ENCODE peak calls at places on chromosomes 11 and 22, in seven cellular contexts. One of them, this sample, is unnamed.

GRCh38 chr22:35154937-35155387 is 89.0 kb downstream of the ISX start:
- DNase-seq in A549: peak
- DNase-seq in HepG2: peak
- DNase-seq in IMR-90: peak
- DNase-seq in K562: peak
- DNase-seq in H1: peak
- DNase-seq in GM12878: no peak
- DNase-seq in this sample: peak

GRCh38 chr22:42648368-42649260 is 578 bp downstream of the CYB5R3 start:
- DNase-seq in A549: peak
- DNase-seq in HepG2: peak
- DNase-seq in IMR-90: no peak
- DNase-seq in K562: peak
- DNase-seq in H1: no peak
- DNase-seq in GM12878: no peak
- DNase-seq in this sample: no peak

GRCh38 chr11:7436657-7437056 is 48.6 kb upstream of the OLFML1 start:
- DNase-seq in A549: no peak
- DNase-seq in HepG2: no peak
- DNase-seq in IMR-90: no peak
- DNase-seq in K562: no peak
- DNase-seq in H1: no peak
- DNase-seq in GM12878: no peak
- DNase-seq in this sample: no peak

GRCh38 chr22:46846832-46847355 is 84.4 kb downstream of the TBC1D22A start:
- DNase-seq in A549: no peak
- DNase-seq in HepG2: no peak
- DNase-seq in IMR-90: no peak
- DNase-seq in K562: no peak
- DNase-seq in H1: peak
- DNase-seq in GM12878: no peak
- DNase-seq in this sample: no peak

GRCh38 chr22:29041408-29041807 is 20.2 kb downstream of the C22orf31 start:
- DNase-seq in A549: no peak
- DNase-seq in HepG2: no peak
- DNase-seq in IMR-90: peak
- DNase-seq in K562: no peak
- DNase-seq in H1: no peak
- DNase-seq in GM12878: no peak
- DNase-seq in this sample: no peak

GRCh38 chr11:46149342-46149741 is 28.1 kb upstream of the PHF21A start:
- DNase-seq in A549: no peak
- DNase-seq in HepG2: no peak
- DNase-seq in IMR-90: no peak
- DNase-seq in K562: no peak
- DNase-seq in H1: no peak
- DNase-seq in GM12878: no peak
- DNase-seq in this sample: no peak

GRCh38 chr11:33635161-33635560 is 65.5 kb downstream of the C11orf91 start:
- DNase-seq in A549: no peak
- DNase-seq in HepG2: no peak
- DNase-seq in IMR-90: peak
- DNase-seq in K562: no peak
- DNase-seq in H1: no peak
- DNase-seq in GM12878: no peak
- DNase-seq in this sample: no peak

GRCh38 chr11:60887531-60887930 is 18.9 kb downstream of the PRPF19 start:
- DNase-seq in A549: peak
- DNase-seq in HepG2: peak
- DNase-seq in IMR-90: peak
- DNase-seq in K562: peak
- DNase-seq in H1: peak
- DNase-seq in GM12878: no peak
- DNase-seq in this sample: peak

GRCh38 chr11:67483901-67484665 is 1.3 kb downstream of the AIP start:
- DNase-seq in A549: no peak
- DNase-seq in HepG2: no peak
- DNase-seq in IMR-90: no peak
- DNase-seq in K562: peak
- DNase-seq in H1: no peak
- DNase-seq in GM12878: no peak
- DNase-seq in this sample: no peak

GRCh38 chr11:10931761-10932700 is 74.2 kb upstream of the ZBED5 start:
- DNase-seq in A549: no peak
- DNase-seq in HepG2: no peak
- DNase-seq in IMR-90: no peak
- DNase-seq in K562: no peak
- DNase-seq in H1: peak
- DNase-seq in GM12878: no peak
- DNase-seq in this sample: no peak

GRCh38 chr11:27471588-27472397 is 797 bp downstream of the LGR4 start:
- DNase-seq in A549: no peak
- DNase-seq in HepG2: no peak
- DNase-seq in IMR-90: no peak
- DNase-seq in K562: peak
- DNase-seq in H1: peak
- DNase-seq in GM12878: no peak
- DNase-seq in this sample: no peak

GRCh38 chr11:10751581-10751940 is 515 bp downstream of the CTR9 start:
- DNase-seq in A549: no peak
- DNase-seq in HepG2: no peak
- DNase-seq in IMR-90: no peak
- DNase-seq in K562: no peak
- DNase-seq in H1: no peak
- DNase-seq in GM12878: no peak
- DNase-seq in this sample: no peak

GRCh38 chr22:38569972-38570840 is at the start of gene DMC1:
- DNase-seq in A549: peak
- DNase-seq in HepG2: peak
- DNase-seq in IMR-90: peak
- DNase-seq in K562: peak
- DNase-seq in H1: peak
- DNase-seq in GM12878: peak
- DNase-seq in this sample: peak

GRCh38 chr22:38567531-38568245 is 2.3 kb downstream of the DMC1 start:
- DNase-seq in A549: no peak
- DNase-seq in HepG2: no peak
- DNase-seq in IMR-90: no peak
- DNase-seq in K562: no peak
- DNase-seq in H1: peak
- DNase-seq in GM12878: no peak
- DNase-seq in this sample: no peak

GRCh38 chr22:38569181-38569971 is 607 bp downstream of the DMC1 start:
- DNase-seq in A549: peak
- DNase-seq in HepG2: no peak
- DNase-seq in IMR-90: no peak
- DNase-seq in K562: peak
- DNase-seq in H1: peak
- DNase-seq in GM12878: no peak
- DNase-seq in this sample: no peak

GRCh38 chr22:38570841-38571364 is 920 bp upstream of the DMC1 start:
- DNase-seq in A549: peak
- DNase-seq in HepG2: no peak
- DNase-seq in IMR-90: peak
- DNase-seq in K562: peak
- DNase-seq in H1: no peak
- DNase-seq in GM12878: no peak
- DNase-seq in this sample: peak

GRCh38 chr22:38572065-38572464 is 2.1 kb upstream of the DMC1 start:
- DNase-seq in A549: peak
- DNase-seq in HepG2: peak
- DNase-seq in IMR-90: peak
- DNase-seq in K562: peak
- DNase-seq in H1: peak
- DNase-seq in GM12878: peak
- DNase-seq in this sample: peak
- TF ChIP-seq CEBPB in A549: no peak
- TF ChIP-seq CEBPB in HepG2: no peak
- TF ChIP-seq CEBPB in IMR-90: no peak
- TF ChIP-seq CEBPB in K562: no peak
- TF ChIP-seq CEBPB in H1: no peak
- TF ChIP-seq CEBPB in GM12878: no peak
- TF ChIP-seq CEBPB in this sample: no peak

GRCh38 chr11:9688716-9689511 is 25.0 kb downstream of the SWAP70 start:
- DNase-seq in A549: no peak
- DNase-seq in HepG2: no peak
- DNase-seq in IMR-90: peak
- DNase-seq in K562: peak
- DNase-seq in H1: no peak
- DNase-seq in GM12878: peak
- DNase-seq in this sample: no peak
- TF ChIP-seq CEBPB in A549: no peak
- TF ChIP-seq CEBPB in HepG2: no peak
- TF ChIP-seq CEBPB in IMR-90: no peak
- TF ChIP-seq CEBPB in K562: no peak
- TF ChIP-seq CEBPB in H1: no peak
- TF ChIP-seq CEBPB in GM12878: no peak
- TF ChIP-seq CEBPB in this sample: no peak

DNA sequence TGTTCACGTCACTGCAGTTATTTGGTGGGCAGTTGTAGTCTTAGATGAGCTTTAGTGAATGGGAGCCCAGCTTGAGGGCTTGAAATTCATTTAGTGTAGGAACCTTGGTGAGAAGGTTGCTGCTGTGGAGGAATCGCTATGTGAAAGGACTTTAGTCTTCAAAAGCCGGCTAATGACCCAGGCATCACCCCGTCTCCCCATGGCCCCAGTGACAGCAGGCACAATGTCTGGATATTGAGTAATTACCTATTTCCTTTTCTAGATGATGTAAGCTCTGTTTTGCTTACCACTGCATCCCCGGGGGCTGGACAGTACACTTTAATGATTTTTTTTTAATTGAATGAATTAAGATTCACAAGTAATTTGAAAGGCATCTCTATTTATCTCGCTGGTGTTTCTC is 283.2 kb downstream of the ST3GAL4 start:
- DNase-seq in A549: no peak
- DNase-seq in HepG2: no peak
- DNase-seq in IMR-90: no peak
- DNase-seq in K562: no peak
- DNase-seq in H1: no peak
- DNase-seq in GM12878: no peak
- DNase-seq in this sample: no peak
- TF ChIP-seq CEBPB in A549: no peak
- TF ChIP-seq CEBPB in HepG2: no peak
- TF ChIP-seq CEBPB in IMR-90: no peak
- TF ChIP-seq CEBPB in K562: no peak
- TF ChIP-seq CEBPB in H1: no peak
- TF ChIP-seq CEBPB in GM12878: no peak
- TF ChIP-seq CEBPB in this sample: no peak

GRCh38 chr22:19875531-19876313 is 21.0 kb upstream of the GNB1L start:
- DNase-seq in A549: no peak
- DNase-seq in HepG2: no peak
- DNase-seq in IMR-90: no peak
- DNase-seq in K562: no peak
- DNase-seq in H1: peak
- DNase-seq in GM12878: no peak
- DNase-seq in this sample: no peak
- TF ChIP-seq CEBPB in A549: no peak
- TF ChIP-seq CEBPB in HepG2: no peak
- TF ChIP-seq CEBPB in IMR-90: no peak
- TF ChIP-seq CEBPB in K562: no peak
- TF ChIP-seq CEBPB in H1: no peak
- TF ChIP-seq CEBPB in GM12878: no peak
- TF ChIP-seq CEBPB in this sample: no peak

GRCh38 chr11:119459293-119459976 is 36.5 kb upstream of the THY1 start:
- DNase-seq in A549: no peak
- DNase-seq in HepG2: no peak
- DNase-seq in IMR-90: no peak
- DNase-seq in K562: no peak
- DNase-seq in H1: no peak
- DNase-seq in GM12878: no peak
- DNase-seq in this sample: no peak

GRCh38 chr11:119461250-119461963 is 38.4 kb upstream of the THY1 start:
- DNase-seq in A549: no peak
- DNase-seq in HepG2: no peak
- DNase-seq in IMR-90: peak
- DNase-seq in K562: no peak
- DNase-seq in H1: no peak
- DNase-seq in GM12878: no peak
- DNase-seq in this sample: no peak

GRCh38 chr11:119460130-119460529 is 37.2 kb upstream of the THY1 start:
- DNase-seq in A549: no peak
- DNase-seq in HepG2: no peak
- DNase-seq in IMR-90: no peak
- DNase-seq in K562: no peak
- DNase-seq in H1: no peak
- DNase-seq in GM12878: no peak
- DNase-seq in this sample: no peak

DNA sequence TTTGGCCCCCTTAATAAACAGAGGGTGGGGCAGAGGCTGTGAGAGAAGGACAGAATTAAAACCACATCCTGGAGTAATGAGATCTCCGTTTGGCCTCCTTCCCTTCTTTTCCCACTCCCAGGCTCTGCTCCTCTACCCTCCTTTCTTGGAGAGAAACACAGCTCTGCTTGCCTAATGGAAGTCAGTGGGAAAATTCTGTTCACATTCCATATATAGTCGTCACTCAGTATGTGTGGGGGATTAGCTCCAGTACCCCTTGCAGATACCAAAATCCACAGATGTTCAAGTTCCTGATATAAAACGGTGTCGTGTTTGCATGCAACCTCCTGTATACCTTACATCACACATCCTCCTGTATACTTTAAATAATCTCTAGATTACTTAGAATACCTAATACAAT is 37.6 kb upstream of the THY1 start:
- DNase-seq in A549: no peak
- DNase-seq in HepG2: no peak
- DNase-seq in IMR-90: peak
- DNase-seq in K562: no peak
- DNase-seq in H1: no peak
- DNase-seq in GM12878: no peak
- DNase-seq in this sample: no peak
- TF ChIP-seq CEBPB in A549: no peak
- TF ChIP-seq CEBPB in HepG2: no peak
- TF ChIP-seq CEBPB in IMR-90: peak
- TF ChIP-seq CEBPB in K562: no peak
- TF ChIP-seq CEBPB in H1: no peak
- TF ChIP-seq CEBPB in GM12878: no peak
- TF ChIP-seq CEBPB in this sample: no peak